ENCODE peak calls at places on chromosomes 7 and 10, in five cellular contexts. J, S, O, L and R are unnamed samples.

GRCh38 chr7:4531236-4531635 is 150.9 kb upstream of the FOXK1 start:
- DNase-seq in O (no peak), L (no peak), S (no peak), J (no peak), R (no peak)

GRCh38 chr10:132448248-132448731 is 51.3 kb downstream of the PWWP2B start:
- DNase-seq in O (no peak), J (no peak), S (peak), L (no peak), R (no peak)

GRCh38 chr10:24324651-24325050 is 115.7 kb downstream of the KIAA1217 start:
- DNase-seq in J (no peak), L (peak), O (no peak), S (no peak), R (no peak)

GRCh38 chr10:728603-729002 is 39.1 kb upstream of the DIP2C start:
- DNase-seq in J (no peak), S (no peak), L (peak), O (no peak), R (no peak)

GRCh38 chr10:34407227-34407626 is 407.9 kb downstream of the PARD3 start:
- DNase-seq in L (peak), O (no peak), J (no peak), S (no peak), R (peak)

GRCh38 chr7:76008156-76008687 is 13.8 kb upstream of the TMEM120A start:
- DNase-seq in S (no peak), L (no peak), O (no peak), J (no peak), R (no peak)

GRCh38 chr10:126384269-126384873 is 3.9 kb downstream of the ADAM12 start:
- DNase-seq in J (peak), S (no peak), O (no peak), L (peak), R (peak)

GRCh38 chr10:63544418-63544817 is 23.2 kb downstream of the REEP3 start:
- DNase-seq in S (no peak), J (no peak), O (no peak), L (no peak), R (no peak)

GRCh38 chr7:17939111-17939669 is 1.1 kb downstream of the SNX13 start:
- DNase-seq in O (no peak), S (no peak), J (peak), L (peak), R (peak)

GRCh38 chr7:29878081-29878688 is 71.9 kb downstream of the WIPF3 start:
- DNase-seq in J (peak), S (no peak), O (no peak), L (peak), R (peak)

GRCh38 chr10:116398224-116398623 is 29.4 kb upstream of the PNLIPRP3 start:
- DNase-seq in S (no peak), L (peak), O (no peak), J (no peak), R (peak)

GRCh38 chr7:132218876-132219275 is 357.4 kb downstream of the PLXNA4 start:
- DNase-seq in O (no peak), L (no peak), J (no peak), S (no peak), R (no peak)

GRCh38 chr7:106041140-106041717 is 70.9 kb downstream of the SYPL1 start:
- DNase-seq in S (peak), L (peak), J (peak), O (no peak), R (peak)

GRCh38 chr10:103885617-103886016 is 30.2 kb upstream of the SH3PXD2A start:
- DNase-seq in O (no peak), J (no peak), L (no peak), S (no peak), R (peak)

GRCh38 chr10:69650589-69651261 is 20.7 kb downstream of the FAM241B start:
- DNase-seq in J (no peak), L (no peak), O (no peak), S (no peak), R (no peak)